ENCODE peak calls at places on chromosome 22, in nine cellular contexts. One of them, this sample, is unnamed.
A peak's percentile ranks its signal among the peaks of the same experiment; 100 is the strongest.

GRCh38 chr22:31537019-31537535 is 40.7 kb downstream of the SFI1 start:
- DNase-seq in H1: no peak
- DNase-seq in K562: no peak
- DNase-seq in endothelial cell of umbilical vein: peak; percentile 48
- DNase-seq in WTC11: no peak
- DNase-seq in SK-N-SH: no peak
- DNase-seq in HCT116: no peak
- DNase-seq in A549: no peak
- DNase-seq in NB4: no peak
- DNase-seq in this sample: no peak

GRCh38 chr22:36771376-36772063 is 4.4 kb downstream of the IFT27 start:
- DNase-seq in K562: no peak
- DNase-seq in HCT116: no peak
- DNase-seq in H1: no peak
- DNase-seq in WTC11: no peak
- DNase-seq in NB4: no peak
- DNase-seq in A549: no peak
- DNase-seq in SK-N-SH: no peak
- DNase-seq in endothelial cell of umbilical vein: no peak
- DNase-seq in this sample: no peak

GRCh38 chr22:31193092-31193491 is 19.0 kb upstream of the LIMK2 start:
- DNase-seq in NB4: no peak
- DNase-seq in HCT116: no peak
- DNase-seq in H1: no peak
- DNase-seq in WTC11: no peak
- DNase-seq in A549: no peak
- DNase-seq in SK-N-SH: no peak
- DNase-seq in endothelial cell of umbilical vein: no peak
- DNase-seq in K562: no peak
- DNase-seq in this sample: no peak

GRCh38 chr22:50731811-50732624 is 6.0 kb upstream of the ACR start:
- DNase-seq in HCT116: peak; percentile 15
- DNase-seq in endothelial cell of umbilical vein: no peak
- DNase-seq in WTC11: peak; percentile 49
- DNase-seq in K562: peak; percentile 75
- DNase-seq in A549: peak; percentile 48
- DNase-seq in SK-N-SH: peak; percentile 86
- DNase-seq in H1: no peak
- DNase-seq in NB4: peak; percentile 71
- DNase-seq in this sample: peak; percentile 28

GRCh38 chr22:49305215-49305965 is 522.3 kb downstream of the BRD1 start:
- DNase-seq in K562: peak; percentile 72
- DNase-seq in H1: peak; percentile 38
- DNase-seq in SK-N-SH: peak; percentile 90
- DNase-seq in endothelial cell of umbilical vein: peak; percentile 4
- DNase-seq in HCT116: peak; percentile 18
- DNase-seq in A549: peak; percentile 31
- DNase-seq in WTC11: peak; percentile 94
- DNase-seq in NB4: peak; percentile 62
- DNase-seq in this sample: peak; percentile 27

GRCh38 chr22:31313366-31314147 is 21.3 kb upstream of the PIK3IP1 start:
- DNase-seq in WTC11: peak; percentile 80
- DNase-seq in HCT116: peak; percentile 40
- DNase-seq in endothelial cell of umbilical vein: peak; percentile 88
- DNase-seq in H1: peak; percentile 41
- DNase-seq in K562: peak; percentile 44
- DNase-seq in NB4: peak; percentile 48
- DNase-seq in SK-N-SH: peak; percentile 72
- DNase-seq in A549: peak; percentile 21
- DNase-seq in this sample: peak; percentile 46

GRCh38 chr22:24411256-24412004 is 16.0 kb upstream of the ADORA2A start:
- DNase-seq in A549: no peak
- DNase-seq in SK-N-SH: peak; percentile 9
- DNase-seq in WTC11: no peak
- DNase-seq in endothelial cell of umbilical vein: no peak
- DNase-seq in NB4: no peak
- DNase-seq in K562: no peak
- DNase-seq in HCT116: no peak
- DNase-seq in H1: no peak
- DNase-seq in this sample: no peak

GRCh38 chr22:25447067-25447688 is 117.3 kb upstream of the GRK3 start:
- DNase-seq in WTC11: no peak
- DNase-seq in SK-N-SH: no peak
- DNase-seq in H1: no peak
- DNase-seq in endothelial cell of umbilical vein: no peak
- DNase-seq in A549: no peak
- DNase-seq in K562: peak; percentile 7
- DNase-seq in NB4: peak; percentile 28
- DNase-seq in HCT116: no peak
- DNase-seq in this sample: peak; percentile 72

GRCh38 chr22:45997077-45997774 is 20.3 kb upstream of the WNT7B start:
- DNase-seq in SK-N-SH: no peak
- DNase-seq in A549: no peak
- DNase-seq in endothelial cell of umbilical vein: peak; percentile 98
- DNase-seq in WTC11: no peak
- DNase-seq in HCT116: no peak
- DNase-seq in K562: peak; percentile 26
- DNase-seq in H1: no peak
- DNase-seq in NB4: peak; percentile 91
- DNase-seq in this sample: no peak

GRCh38 chr22:45998638-45999378 is 21.8 kb upstream of the WNT7B start:
- DNase-seq in WTC11: no peak
- DNase-seq in K562: no peak
- DNase-seq in endothelial cell of umbilical vein: no peak
- DNase-seq in NB4: no peak
- DNase-seq in HCT116: no peak
- DNase-seq in SK-N-SH: no peak
- DNase-seq in H1: no peak
- DNase-seq in A549: no peak
- DNase-seq in this sample: no peak

GRCh38 chr22:45999379-45999971 is 22.5 kb upstream of the WNT7B start:
- DNase-seq in NB4: no peak
- DNase-seq in SK-N-SH: no peak
- DNase-seq in endothelial cell of umbilical vein: no peak
- DNase-seq in A549: no peak
- DNase-seq in H1: no peak
- DNase-seq in WTC11: no peak
- DNase-seq in K562: no peak
- DNase-seq in HCT116: no peak
- DNase-seq in this sample: no peak

GRCh38 chr22:45996241-45997076 is 19.5 kb upstream of the WNT7B start:
- DNase-seq in K562: no peak
- DNase-seq in NB4: peak; percentile 89
- DNase-seq in WTC11: no peak
- DNase-seq in HCT116: no peak
- DNase-seq in H1: no peak
- DNase-seq in A549: no peak
- DNase-seq in SK-N-SH: no peak
- DNase-seq in endothelial cell of umbilical vein: peak; percentile 77
- DNase-seq in this sample: no peak

DNA sequence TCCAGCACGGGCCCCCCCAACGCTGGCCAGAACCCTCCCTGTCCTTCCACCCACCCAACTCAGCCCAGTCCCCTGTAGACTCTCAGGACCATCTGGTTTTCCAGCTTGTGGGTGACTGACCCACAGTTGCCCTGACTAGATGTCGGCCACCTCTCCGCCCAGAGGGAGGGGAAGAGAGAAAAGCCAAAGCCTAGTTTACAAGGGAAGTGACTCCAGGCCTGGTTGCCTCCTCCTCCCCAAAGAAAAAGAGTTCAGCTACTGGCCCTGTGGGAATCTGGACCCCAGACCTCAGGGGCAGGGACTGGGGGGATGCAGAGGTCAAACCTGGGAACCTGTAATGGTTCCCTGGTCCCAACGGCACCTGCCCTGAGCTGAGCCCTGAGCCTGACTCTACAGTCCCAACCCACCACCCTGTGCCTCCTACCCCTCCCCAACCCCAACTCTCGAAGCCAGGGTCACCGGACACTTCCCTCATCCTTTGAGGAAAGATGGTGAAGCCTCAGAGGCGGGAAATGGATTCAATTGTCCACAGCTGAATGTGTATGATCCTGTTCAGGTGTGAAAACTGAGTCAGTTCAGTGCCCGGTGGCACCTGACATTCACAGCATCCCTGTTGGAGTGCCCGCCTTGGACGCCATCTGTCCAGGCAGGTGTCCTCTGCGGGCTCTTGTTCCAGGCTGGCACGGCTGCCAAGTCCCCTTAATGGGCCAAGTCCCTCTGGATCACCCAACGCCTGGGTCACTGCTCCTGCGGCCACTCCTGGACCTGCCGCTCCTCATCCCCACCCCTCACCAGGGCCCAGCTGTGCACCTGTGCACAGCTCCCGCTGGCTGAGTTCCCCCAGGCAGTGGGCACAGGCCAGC is 21.0 kb upstream of the WNT7B start:
- DNase-seq in endothelial cell of umbilical vein: no peak
- DNase-seq in H1: no peak
- DNase-seq in HCT116: no peak
- DNase-seq in K562: no peak
- DNase-seq in WTC11: no peak
- DNase-seq in NB4: no peak
- DNase-seq in A549: no peak
- DNase-seq in SK-N-SH: peak; percentile 91
- DNase-seq in this sample: no peak
- TF ChIP-seq MAX in endothelial cell of umbilical vein: no peak
- TF ChIP-seq MAX in H1: no peak
- TF ChIP-seq MAX in HCT116: no peak
- TF ChIP-seq MAX in K562: no peak
- TF ChIP-seq MAX in WTC11: no peak
- TF ChIP-seq MAX in NB4: no peak
- TF ChIP-seq MAX in A549: no peak
- TF ChIP-seq MAX in SK-N-SH: no peak
- TF ChIP-seq MAX in this sample: no peak

GRCh38 chr22:44194569-44194968 is 13.8 kb downstream of the PARVG start:
- DNase-seq in K562: no peak
- DNase-seq in HCT116: no peak
- DNase-seq in endothelial cell of umbilical vein: no peak
- DNase-seq in A549: no peak
- DNase-seq in NB4: no peak
- DNase-seq in SK-N-SH: no peak
- DNase-seq in WTC11: no peak
- DNase-seq in H1: no peak
- DNase-seq in this sample: no peak

GRCh38 chr22:44193537-44193896 is 12.8 kb downstream of the PARVG start:
- DNase-seq in HCT116: no peak
- DNase-seq in endothelial cell of umbilical vein: no peak
- DNase-seq in A549: no peak
- DNase-seq in K562: no peak
- DNase-seq in WTC11: no peak
- DNase-seq in H1: no peak
- DNase-seq in SK-N-SH: no peak
- DNase-seq in NB4: no peak
- DNase-seq in this sample: no peak

GRCh38 chr22:44196241-44196640 is 15.5 kb downstream of the PARVG start:
- DNase-seq in NB4: no peak
- DNase-seq in K562: no peak
- DNase-seq in SK-N-SH: no peak
- DNase-seq in H1: no peak
- DNase-seq in endothelial cell of umbilical vein: no peak
- DNase-seq in A549: no peak
- DNase-seq in WTC11: no peak
- DNase-seq in HCT116: no peak
- DNase-seq in this sample: no peak

GRCh38 chr22:44196731-44197131 is 16.0 kb downstream of the PARVG start:
- DNase-seq in K562: no peak
- DNase-seq in HCT116: no peak
- DNase-seq in A549: no peak
- DNase-seq in SK-N-SH: no peak
- DNase-seq in H1: no peak
- DNase-seq in WTC11: no peak
- DNase-seq in endothelial cell of umbilical vein: no peak
- DNase-seq in NB4: no peak
- DNase-seq in this sample: no peak

DNA sequence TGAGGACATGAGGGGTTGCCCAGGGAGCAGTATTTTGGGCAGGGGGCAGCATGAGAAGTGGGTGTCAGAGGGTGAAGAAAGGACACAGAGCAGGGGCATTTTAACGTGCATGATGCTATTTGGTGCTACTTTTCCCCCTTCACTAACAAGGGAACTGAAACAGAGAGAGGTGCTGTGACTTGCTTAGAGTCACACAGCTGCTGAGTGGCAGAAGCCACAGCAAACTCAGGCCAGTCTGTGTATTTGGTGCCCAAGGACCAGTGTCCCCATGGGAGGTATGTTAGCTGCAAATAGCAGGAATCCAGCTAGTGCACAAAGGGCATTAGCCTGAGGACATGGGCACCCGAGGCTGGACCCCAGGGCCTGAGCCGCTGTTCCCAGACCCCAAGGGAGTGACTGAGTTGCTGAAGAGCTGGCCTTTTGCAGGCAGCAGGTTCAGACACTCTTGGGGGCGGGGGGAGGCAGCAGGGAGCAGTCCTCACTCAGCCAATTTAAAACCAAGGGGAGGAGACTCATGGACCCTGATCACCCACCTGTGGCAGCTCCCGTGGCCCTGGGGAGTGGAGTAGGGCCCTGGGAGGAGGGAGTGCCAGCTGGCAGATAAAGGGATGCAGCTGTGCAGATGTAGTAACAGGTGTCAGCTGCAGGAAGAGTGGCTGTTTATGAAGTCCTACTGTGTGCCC is 14.6 kb downstream of the PARVG start:
- DNase-seq in endothelial cell of umbilical vein: no peak
- DNase-seq in NB4: no peak
- DNase-seq in A549: no peak
- DNase-seq in K562: no peak
- DNase-seq in HCT116: no peak
- DNase-seq in WTC11: no peak
- DNase-seq in SK-N-SH: no peak
- DNase-seq in H1: no peak
- DNase-seq in this sample: no peak
- TF ChIP-seq MAX in endothelial cell of umbilical vein: no peak
- TF ChIP-seq MAX in NB4: no peak
- TF ChIP-seq MAX in A549: no peak
- TF ChIP-seq MAX in K562: no peak
- TF ChIP-seq MAX in HCT116: no peak
- TF ChIP-seq MAX in WTC11: no peak
- TF ChIP-seq MAX in SK-N-SH: no peak
- TF ChIP-seq MAX in H1: no peak
- TF ChIP-seq MAX in this sample: no peak

DNA sequence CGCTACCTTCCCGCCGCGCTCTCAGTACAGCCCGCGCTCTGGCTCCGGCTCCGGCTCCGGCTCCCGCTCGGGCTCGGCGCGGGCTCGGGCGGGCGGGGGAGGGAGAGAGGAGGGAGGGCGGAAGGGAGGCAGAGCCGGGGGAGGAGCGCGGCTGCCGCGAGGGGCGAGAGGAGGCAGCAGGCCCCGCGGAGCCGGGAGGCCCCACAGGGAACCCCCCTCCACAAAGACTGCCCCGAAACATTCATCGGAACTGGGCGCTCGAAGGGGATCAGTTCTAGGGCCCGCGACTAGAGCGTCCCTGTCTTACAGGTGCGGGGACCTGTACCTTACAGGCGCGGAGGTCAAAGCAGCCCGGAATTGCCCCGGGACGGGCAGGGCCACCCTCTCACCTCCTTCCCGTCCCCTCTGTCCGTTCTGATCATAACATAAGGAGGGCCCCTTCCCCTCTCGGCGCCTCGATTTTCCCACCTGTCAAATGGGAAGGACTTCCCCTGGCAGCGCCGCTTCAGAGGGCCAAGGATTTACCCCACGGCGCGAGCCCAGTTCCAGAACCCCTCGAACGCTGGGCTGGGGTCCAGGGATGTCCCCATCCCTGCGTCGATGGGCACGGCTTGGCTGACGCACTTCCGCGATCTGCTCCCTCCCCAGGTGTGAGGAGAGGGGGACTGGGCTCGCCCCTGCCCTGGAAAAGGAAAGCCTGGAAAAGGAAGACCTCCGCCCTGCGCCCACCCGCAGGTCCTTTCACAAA is at the start of gene SHISA8:
- DNase-seq in HCT116: no peak
- DNase-seq in K562: no peak
- DNase-seq in SK-N-SH: peak; percentile 70
- DNase-seq in NB4: peak; percentile 58
- DNase-seq in A549: no peak
- DNase-seq in H1: no peak
- DNase-seq in WTC11: peak; percentile 62
- DNase-seq in endothelial cell of umbilical vein: peak; percentile 27
- DNase-seq in this sample: no peak
- TF ChIP-seq MAX in HCT116: no peak
- TF ChIP-seq MAX in K562: no peak
- TF ChIP-seq MAX in SK-N-SH: no peak
- TF ChIP-seq MAX in NB4: no peak
- TF ChIP-seq MAX in A549: no peak
- TF ChIP-seq MAX in H1: no peak
- TF ChIP-seq MAX in WTC11: no peak
- TF ChIP-seq MAX in endothelial cell of umbilical vein: no peak
- TF ChIP-seq MAX in this sample: no peak

GRCh38 chr22:21102659-21103267 is 57.0 kb downstream of the LRRC74B start:
- DNase-seq in H1: peak; percentile 80
- DNase-seq in HCT116: peak; percentile 71
- DNase-seq in WTC11: peak; percentile 95
- DNase-seq in endothelial cell of umbilical vein: peak; percentile 63
- DNase-seq in K562: peak; percentile 100
- DNase-seq in NB4: peak; percentile 77
- DNase-seq in SK-N-SH: peak; percentile 88
- DNase-seq in A549: peak; percentile 84
- DNase-seq in this sample: peak; percentile 73
- TF ChIP-seq MAX in H1: peak; percentile 86
- TF ChIP-seq MAX in HCT116: peak; percentile 81
- TF ChIP-seq MAX in WTC11: peak; percentile 75
- TF ChIP-seq MAX in endothelial cell of umbilical vein: no peak
- TF ChIP-seq MAX in K562: peak; percentile 95
- TF ChIP-seq MAX in NB4: no peak
- TF ChIP-seq MAX in SK-N-SH: peak; percentile 68
- TF ChIP-seq MAX in A549: peak; percentile 72
- TF ChIP-seq MAX in this sample: peak; percentile 42

This sample was measured in HepG2.